ENCODE peak calls at places on chromosomes 13 and 19, in six cellular contexts. One of them, this sample, is unnamed.

GRCh38 chr13:76307157-76307556 is 579.0 kb downstream of the KCTD12 start:
- DNase-seq in epithelial cell of proximal tubule: no peak
- DNase-seq in fibroblast of lung: peak
- DNase-seq in choroid plexus epithelial cell: peak
- DNase-seq in ovary: no peak
- DNase-seq in AG09309: no peak
- DNase-seq in this sample: no peak

GRCh38 chr13:76828316-76828741 is 57.9 kb downstream of the KCTD12 start:
- DNase-seq in ovary: no peak
- DNase-seq in epithelial cell of proximal tubule: no peak
- DNase-seq in AG09309: no peak
- DNase-seq in fibroblast of lung: no peak
- DNase-seq in choroid plexus epithelial cell: no peak
- DNase-seq in this sample: no peak

GRCh38 chr13:74289130-74289529 is 154.9 kb upstream of the KLF12 start:
- DNase-seq in AG09309: no peak
- DNase-seq in epithelial cell of proximal tubule: no peak
- DNase-seq in choroid plexus epithelial cell: no peak
- DNase-seq in ovary: no peak
- DNase-seq in fibroblast of lung: no peak
- DNase-seq in this sample: no peak

GRCh38 chr13:104024416-104025170 is 958.4 kb upstream of the SLC10A2 start:
- DNase-seq in AG09309: no peak
- DNase-seq in choroid plexus epithelial cell: peak
- DNase-seq in fibroblast of lung: peak
- DNase-seq in epithelial cell of proximal tubule: no peak
- DNase-seq in ovary: no peak
- DNase-seq in this sample: no peak

GRCh38 chr19:36051236-36051635 is 2.8 kb downstream of the THAP8 start:
- DNase-seq in fibroblast of lung: no peak
- DNase-seq in AG09309: no peak
- DNase-seq in choroid plexus epithelial cell: peak
- DNase-seq in epithelial cell of proximal tubule: no peak
- DNase-seq in ovary: no peak
- DNase-seq in this sample: peak

GRCh38 chr13:114311908-114312307 is 2.4 kb upstream of the CHAMP1 start:
- DNase-seq in epithelial cell of proximal tubule: no peak
- DNase-seq in AG09309: no peak
- DNase-seq in fibroblast of lung: no peak
- DNase-seq in choroid plexus epithelial cell: no peak
- DNase-seq in ovary: no peak
- DNase-seq in this sample: no peak

GRCh38 chr19:49823472-49823871 is 5.4 kb downstream of the MED25 start:
- DNase-seq in AG09309: no peak
- DNase-seq in fibroblast of lung: no peak
- DNase-seq in ovary: no peak
- DNase-seq in choroid plexus epithelial cell: no peak
- DNase-seq in epithelial cell of proximal tubule: no peak
- DNase-seq in this sample: no peak

GRCh38 chr19:53898680-53899341 is 10.3 kb upstream of the CACNG7 start:
- DNase-seq in ovary: no peak
- DNase-seq in AG09309: no peak
- DNase-seq in choroid plexus epithelial cell: no peak
- DNase-seq in epithelial cell of proximal tubule: no peak
- DNase-seq in fibroblast of lung: no peak
- DNase-seq in this sample: no peak

GRCh38 chr19:1489463-1489971 is 633 bp downstream of the PCSK4 start:
- DNase-seq in ovary: peak
- DNase-seq in fibroblast of lung: no peak
- DNase-seq in choroid plexus epithelial cell: no peak
- DNase-seq in AG09309: no peak
- DNase-seq in epithelial cell of proximal tubule: no peak
- DNase-seq in this sample: no peak

GRCh38 chr19:55091955-55092354 is 16.3 kb downstream of the EPS8L1 start:
- DNase-seq in ovary: no peak
- DNase-seq in choroid plexus epithelial cell: no peak
- DNase-seq in fibroblast of lung: no peak
- DNase-seq in epithelial cell of proximal tubule: no peak
- DNase-seq in AG09309: no peak
- DNase-seq in this sample: peak

GRCh38 chr13:83867708-83868107 is 14.6 kb downstream of the SLITRK1 start:
- DNase-seq in ovary: no peak
- DNase-seq in fibroblast of lung: no peak
- DNase-seq in epithelial cell of proximal tubule: no peak
- DNase-seq in AG09309: no peak
- DNase-seq in choroid plexus epithelial cell: no peak
- DNase-seq in this sample: no peak

GRCh38 chr13:96925869-96926628 is 68.2 kb downstream of the OXGR1 start:
- DNase-seq in AG09309: no peak
- DNase-seq in ovary: no peak
- DNase-seq in fibroblast of lung: no peak
- DNase-seq in epithelial cell of proximal tubule: no peak
- DNase-seq in choroid plexus epithelial cell: no peak
- DNase-seq in this sample: no peak

GRCh38 chr19:57308514-57308913 is 11.8 kb upstream of the ZNF543 start:
- DNase-seq in fibroblast of lung: no peak
- DNase-seq in ovary: no peak
- DNase-seq in epithelial cell of proximal tubule: no peak
- DNase-seq in AG09309: no peak
- DNase-seq in choroid plexus epithelial cell: no peak
- DNase-seq in this sample: no peak

GRCh38 chr19:11137542-11138384 is 17.8 kb downstream of the SPC24 start:
- DNase-seq in epithelial cell of proximal tubule: no peak
- DNase-seq in AG09309: peak
- DNase-seq in fibroblast of lung: peak
- DNase-seq in ovary: peak
- DNase-seq in choroid plexus epithelial cell: peak
- DNase-seq in this sample: peak

GRCh38 chr13:35923347-35923746 is 207.8 kb downstream of the DCLK1 start:
- DNase-seq in choroid plexus epithelial cell: peak
- DNase-seq in fibroblast of lung: peak
- DNase-seq in ovary: no peak
- DNase-seq in AG09309: no peak
- DNase-seq in epithelial cell of proximal tubule: no peak
- DNase-seq in this sample: no peak

GRCh38 chr19:9854282-9854846 is 19.2 kb downstream of the PIN1 start:
- DNase-seq in choroid plexus epithelial cell: no peak
- DNase-seq in AG09309: no peak
- DNase-seq in fibroblast of lung: no peak
- DNase-seq in ovary: no peak
- DNase-seq in epithelial cell of proximal tubule: no peak
- DNase-seq in this sample: no peak

GRCh38 chr13:91357613-91358383 is 10.3 kb downstream of the MIR17HG start:
- DNase-seq in epithelial cell of proximal tubule: no peak
- DNase-seq in fibroblast of lung: no peak
- DNase-seq in ovary: no peak
- DNase-seq in choroid plexus epithelial cell: no peak
- DNase-seq in AG09309: no peak
- DNase-seq in this sample: no peak

GRCh38 chr13:31444266-31444862 is 244.6 kb downstream of the B3GLCT start:
- DNase-seq in epithelial cell of proximal tubule: no peak
- DNase-seq in ovary: no peak
- DNase-seq in choroid plexus epithelial cell: no peak
- DNase-seq in fibroblast of lung: no peak
- DNase-seq in AG09309: no peak
- DNase-seq in this sample: no peak

GRCh38 chr13:84645196-84646071 is 763.2 kb upstream of the SLITRK1 start:
- DNase-seq in ovary: no peak
- DNase-seq in epithelial cell of proximal tubule: no peak
- DNase-seq in AG09309: peak
- DNase-seq in fibroblast of lung: no peak
- DNase-seq in choroid plexus epithelial cell: peak
- DNase-seq in this sample: no peak

GRCh38 chr13:44575741-44576395 is at the start of gene TSC22D1:
- DNase-seq in fibroblast of lung: peak
- DNase-seq in choroid plexus epithelial cell: peak
- DNase-seq in epithelial cell of proximal tubule: no peak
- DNase-seq in AG09309: peak
- DNase-seq in ovary: peak
- DNase-seq in this sample: peak

GRCh38 chr13:44575035-44575434 is 1.1 kb downstream of the TSC22D1 start:
- DNase-seq in choroid plexus epithelial cell: no peak
- DNase-seq in ovary: no peak
- DNase-seq in epithelial cell of proximal tubule: no peak
- DNase-seq in fibroblast of lung: no peak
- DNase-seq in AG09309: no peak
- DNase-seq in this sample: no peak

GRCh38 chr13:44574466-44574855 is 1.7 kb downstream of the TSC22D1 start:
- DNase-seq in choroid plexus epithelial cell: peak
- DNase-seq in AG09309: no peak
- DNase-seq in fibroblast of lung: no peak
- DNase-seq in epithelial cell of proximal tubule: no peak
- DNase-seq in ovary: no peak
- DNase-seq in this sample: no peak

GRCh38 chr13:44573071-44573470 is 3.1 kb downstream of the TSC22D1 start:
- DNase-seq in AG09309: no peak
- DNase-seq in ovary: no peak
- DNase-seq in fibroblast of lung: no peak
- DNase-seq in choroid plexus epithelial cell: no peak
- DNase-seq in epithelial cell of proximal tubule: no peak
- DNase-seq in this sample: no peak

DNA sequence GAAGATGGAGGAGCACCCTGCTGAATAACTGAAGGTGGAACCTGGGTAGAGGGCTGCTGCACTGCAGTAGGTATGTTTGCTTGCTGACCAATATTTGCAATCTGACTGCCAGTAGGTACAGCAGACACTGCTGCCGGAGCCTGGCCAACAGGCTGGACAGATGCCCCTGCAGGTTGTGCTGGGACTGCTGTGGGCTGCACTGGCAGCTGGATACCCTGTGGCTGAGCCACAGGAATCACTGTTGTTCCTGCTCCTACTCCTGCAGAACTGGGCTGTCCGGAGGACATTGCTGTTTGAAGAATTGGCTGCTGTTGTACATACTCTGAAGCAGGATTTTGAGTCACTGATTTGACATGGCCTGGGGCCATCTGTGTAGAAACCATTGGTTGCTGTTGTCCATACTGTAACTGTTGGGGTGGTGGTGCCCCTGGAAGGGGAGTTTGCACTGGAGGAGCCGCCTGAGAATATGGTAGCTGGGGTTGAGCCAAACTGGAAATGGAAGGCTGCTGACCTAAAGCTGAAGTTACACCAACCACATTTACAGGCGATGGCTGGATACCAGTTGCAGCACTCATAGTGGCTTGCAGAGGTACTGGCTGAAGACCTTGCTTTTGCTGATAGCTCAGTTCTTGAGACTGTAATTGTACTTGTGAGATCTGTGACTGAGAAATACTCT is 2.2 kb downstream of the TSC22D1 start:
- DNase-seq in epithelial cell of proximal tubule: no peak
- DNase-seq in AG09309: peak
- DNase-seq in fibroblast of lung: peak
- DNase-seq in ovary: no peak
- DNase-seq in choroid plexus epithelial cell: peak
- DNase-seq in this sample: no peak
- TF ChIP-seq CTCF in epithelial cell of proximal tubule: peak
- TF ChIP-seq CTCF in AG09309: peak
- TF ChIP-seq CTCF in fibroblast of lung: peak
- TF ChIP-seq CTCF in ovary: no peak
- TF ChIP-seq CTCF in choroid plexus epithelial cell: peak
- TF ChIP-seq CTCF in this sample: peak

DNA sequence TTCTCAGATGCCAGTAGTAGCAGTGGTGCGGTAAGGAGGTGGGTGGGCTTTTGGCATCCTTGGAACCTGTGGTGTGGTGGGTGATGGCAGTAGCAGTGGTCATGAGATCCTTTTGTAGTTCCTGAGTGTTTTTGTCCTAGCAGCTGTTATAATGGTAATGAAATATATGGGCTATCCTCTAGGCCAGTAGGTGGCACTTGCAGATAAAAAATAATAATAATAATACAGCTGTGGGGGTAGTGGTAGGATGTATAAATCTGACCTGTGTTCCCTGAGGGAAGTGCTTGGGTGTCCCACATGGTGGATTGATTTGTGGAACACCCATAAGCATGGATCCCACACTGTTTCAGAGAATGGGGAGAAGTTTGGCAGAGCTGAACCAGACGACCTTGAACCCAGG is 334.0 kb downstream of the SLITRK5 start:
- DNase-seq in epithelial cell of proximal tubule: no peak
- DNase-seq in choroid plexus epithelial cell: peak
- DNase-seq in ovary: no peak
- DNase-seq in AG09309: no peak
- DNase-seq in fibroblast of lung: peak
- DNase-seq in this sample: no peak
- TF ChIP-seq CTCF in epithelial cell of proximal tubule: peak
- TF ChIP-seq CTCF in choroid plexus epithelial cell: peak
- TF ChIP-seq CTCF in ovary: no peak
- TF ChIP-seq CTCF in AG09309: no peak
- TF ChIP-seq CTCF in fibroblast of lung: peak
- TF ChIP-seq CTCF in this sample: no peak

GRCh38 chr13:93230466-93230865 is 3.9 kb downstream of the GPC6 start:
- DNase-seq in ovary: no peak
- DNase-seq in epithelial cell of proximal tubule: peak
- DNase-seq in choroid plexus epithelial cell: peak
- DNase-seq in AG09309: peak
- DNase-seq in fibroblast of lung: peak
- DNase-seq in this sample: no peak

GRCh38 chr13:93234459-93234858 is 7.9 kb downstream of the GPC6 start:
- DNase-seq in ovary: no peak
- DNase-seq in fibroblast of lung: no peak
- DNase-seq in AG09309: no peak
- DNase-seq in choroid plexus epithelial cell: no peak
- DNase-seq in epithelial cell of proximal tubule: no peak
- DNase-seq in this sample: no peak

GRCh38 chr13:93235258-93236015 is 8.8 kb downstream of the GPC6 start:
- DNase-seq in ovary: no peak
- DNase-seq in epithelial cell of proximal tubule: no peak
- DNase-seq in AG09309: no peak
- DNase-seq in choroid plexus epithelial cell: peak
- DNase-seq in fibroblast of lung: no peak
- DNase-seq in this sample: no peak

GRCh38 chr13:93231867-93232266 is 5.3 kb downstream of the GPC6 start:
- DNase-seq in AG09309: no peak
- DNase-seq in choroid plexus epithelial cell: peak
- DNase-seq in epithelial cell of proximal tubule: no peak
- DNase-seq in fibroblast of lung: no peak
- DNase-seq in ovary: no peak
- DNase-seq in this sample: no peak

GRCh38 chr13:93233997-93234416 is 7.4 kb downstream of the GPC6 start:
- DNase-seq in ovary: no peak
- DNase-seq in choroid plexus epithelial cell: peak
- DNase-seq in AG09309: no peak
- DNase-seq in epithelial cell of proximal tubule: no peak
- DNase-seq in fibroblast of lung: no peak
- DNase-seq in this sample: no peak
- TF ChIP-seq CTCF in ovary: no peak
- TF ChIP-seq CTCF in choroid plexus epithelial cell: peak
- TF ChIP-seq CTCF in AG09309: no peak
- TF ChIP-seq CTCF in epithelial cell of proximal tubule: peak
- TF ChIP-seq CTCF in fibroblast of lung: no peak
- TF ChIP-seq CTCF in this sample: no peak

GRCh38 chr13:41054919-41055619 is 6.2 kb upstream of the WBP4 start:
- DNase-seq in choroid plexus epithelial cell: no peak
- DNase-seq in AG09309: no peak
- DNase-seq in fibroblast of lung: no peak
- DNase-seq in ovary: no peak
- DNase-seq in epithelial cell of proximal tubule: no peak
- DNase-seq in this sample: no peak
- TF ChIP-seq CTCF in choroid plexus epithelial cell: peak
- TF ChIP-seq CTCF in AG09309: peak
- TF ChIP-seq CTCF in fibroblast of lung: peak
- TF ChIP-seq CTCF in ovary: no peak
- TF ChIP-seq CTCF in epithelial cell of proximal tubule: peak
- TF ChIP-seq CTCF in this sample: no peak

GRCh38 chr19:44512326-44513298 is 12.3 kb upstream of the ZNF180 start:
- DNase-seq in epithelial cell of proximal tubule: peak
- DNase-seq in choroid plexus epithelial cell: peak
- DNase-seq in fibroblast of lung: peak
- DNase-seq in ovary: no peak
- DNase-seq in AG09309: peak
- DNase-seq in this sample: peak
- TF ChIP-seq CTCF in epithelial cell of proximal tubule: peak
- TF ChIP-seq CTCF in choroid plexus epithelial cell: peak
- TF ChIP-seq CTCF in fibroblast of lung: peak
- TF ChIP-seq CTCF in ovary: no peak
- TF ChIP-seq CTCF in AG09309: peak
- TF ChIP-seq CTCF in this sample: peak

This sample was measured in endothelial cell.